ENCODE peak calls at places on chromosomes 11 and 22, in seven cellular contexts. J, L, O, Y, W, P and X are unnamed samples.

GRCh38 chr22:50621491-50621880 is 6.5 kb downstream of the ARSA start:
- DNase-seq in J (no peak), L (no peak), O (peak; percentile 69), Y (no peak), W (no peak), P (no peak), X (peak; percentile 62)

GRCh38 chr11:47715082-47715669 is at the start of gene AGBL2:
- DNase-seq in J (peak; percentile 77), L (peak; percentile 58), O (peak; percentile 87), Y (peak; percentile 76), W (peak; percentile 50), P (peak; percentile 50), X (peak; percentile 40)

GRCh38 chr22:25976346-25976745 is 192.9 kb upstream of the SEZ6L start:
- DNase-seq in J (no peak), L (no peak), O (no peak), Y (no peak), W (no peak), P (no peak), X (no peak)

GRCh38 chr11:131748146-131749050 is 378.0 kb downstream of the NTM start:
- DNase-seq in J (peak; percentile 70), L (peak; percentile 77), O (peak; percentile 5), Y (peak; percentile 48), W (peak; percentile 84), P (peak; percentile 19), X (no peak)

GRCh38 chr11:30960387-30960992 is 374.3 kb upstream of the MPPED2 start:
- DNase-seq in J (no peak), L (peak; percentile 75), O (no peak), Y (no peak), W (peak; percentile 78), P (no peak), X (no peak)

GRCh38 chr22:46777609-46777970 is 15.1 kb downstream of the TBC1D22A start:
- DNase-seq in J (no peak), L (no peak), O (peak; percentile 82), Y (peak; percentile 55), W (no peak), P (no peak), X (no peak)

GRCh38 chr11:10351768-10352641 is 47.1 kb downstream of the ADM start:
- DNase-seq in J (peak; percentile 77), L (peak; percentile 97), O (no peak), Y (peak; percentile 60), W (peak; percentile 92), P (peak; percentile 66), X (no peak)

GRCh38 chr11:17387280-17387679 is 1.2 kb downstream of the KCNJ11 start:
- DNase-seq in J (no peak), L (no peak), O (no peak), Y (no peak), W (no peak), P (no peak), X (no peak)

GRCh38 chr11:116832350-116833290 is 2.9 kb downstream of the APOC3 start:
- DNase-seq in J (no peak), L (no peak), O (no peak), Y (no peak), W (no peak), P (no peak), X (no peak)

GRCh38 chr11:59115556-59115955 is 8.5 kb downstream of the FAM111B start:
- DNase-seq in J (no peak), L (no peak), O (no peak), Y (no peak), W (no peak), P (no peak), X (no peak)

GRCh38 chr11:104219081-104219480 is 55.1 kb upstream of the PDGFD start:
- DNase-seq in J (no peak), L (peak; percentile 5), O (no peak), Y (peak; percentile 18), W (no peak), P (no peak), X (no peak)

GRCh38 chr11:125680747-125681146 is at the start of gene ACRV1:
- DNase-seq in J (no peak), L (no peak), O (no peak), Y (no peak), W (no peak), P (no peak), X (no peak)

GRCh38 chr11:96061094-96061493 is 137.2 kb upstream of the MTMR2 start:
- DNase-seq in J (no peak), L (no peak), O (no peak), Y (no peak), W (no peak), P (no peak), X (no peak)

GRCh38 chr11:65134240-65134951 is at the start of gene SYVN1:
- DNase-seq in J (peak; percentile 94), L (peak; percentile 87), O (peak; percentile 95), Y (peak; percentile 90), W (peak; percentile 86), P (peak; percentile 89), X (peak; percentile 76)

GRCh38 chr22:29750559-29750958 is 16.2 kb downstream of the ZMAT5 start:
- DNase-seq in J (peak; percentile 31), L (no peak), O (no peak), Y (no peak), W (no peak), P (no peak), X (no peak)

GRCh38 chr22:18998998-18999397 is 62.9 kb upstream of the PRODH start:
- DNase-seq in J (no peak), L (no peak), O (no peak), Y (no peak), W (no peak), P (no peak), X (no peak)

GRCh38 chr22:38403806-38404205 is 51.2 kb downstream of the KCNJ4 start:
- DNase-seq in J (no peak), L (no peak), O (no peak), Y (no peak), W (no peak), P (no peak), X (no peak)

GRCh38 chr22:38738475-38739070 is 17.2 kb downstream of the SUN2 start:
- DNase-seq in J (no peak), L (no peak), O (no peak), Y (no peak), W (no peak), P (no peak), X (no peak)

GRCh38 chr22:44752285-44753188 is at the start of gene ARHGAP8:
- DNase-seq in J (peak; percentile 80), L (no peak), O (no peak), Y (no peak), W (no peak), P (no peak), X (no peak)

GRCh38 chr11:31643831-31644230 is 134.3 kb downstream of the ELP4 start:
- DNase-seq in J (no peak), L (peak; percentile 70), O (no peak), Y (no peak), W (peak; percentile 53), P (no peak), X (no peak)

GRCh38 chr11:105100206-105100605 is 39.4 kb downstream of the CARD18 start:
- DNase-seq in J (no peak), L (no peak), O (no peak), Y (no peak), W (no peak), P (no peak), X (no peak)

DNA sequence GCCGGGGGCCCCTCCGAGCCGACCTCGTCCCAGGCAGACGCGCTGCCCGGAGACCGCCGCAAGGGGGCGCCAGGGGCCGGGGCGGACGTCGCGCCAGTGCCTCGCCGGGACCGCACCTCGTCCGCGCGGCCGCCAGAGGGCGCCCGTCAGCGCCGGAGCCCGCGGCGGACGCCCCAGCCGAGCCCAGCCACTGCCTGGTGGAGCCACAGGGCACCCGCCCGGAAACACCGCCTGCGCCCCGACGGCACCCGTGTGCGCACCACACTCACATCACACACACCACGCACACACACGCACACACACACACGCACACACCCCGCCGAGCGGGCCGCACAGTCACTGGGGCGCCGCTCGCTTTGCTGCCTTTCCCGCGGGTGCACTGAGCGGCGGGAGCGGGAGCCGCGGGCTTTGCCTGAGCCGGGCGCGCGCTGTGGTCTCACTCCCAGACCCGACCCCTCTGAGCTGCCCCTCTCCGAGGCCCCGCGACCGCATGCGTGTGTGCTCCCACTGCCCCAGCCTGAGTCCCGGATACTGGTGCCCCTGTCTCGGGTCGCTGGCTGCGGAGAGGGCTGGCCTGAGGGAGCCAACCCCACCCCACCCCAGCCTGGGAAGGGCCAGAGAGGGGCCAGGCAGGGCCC is 449.3 kb downstream of the OPCML start:
- DNase-seq in J (peak; percentile 74), L (peak; percentile 35), O (peak; percentile 71), Y (peak; percentile 48), W (peak; percentile 38), P (no peak), X (peak; percentile 7)
- TF ChIP-seq CTCF in J (peak; percentile 99), L (no peak), O (peak; percentile 10), Y (peak; percentile 89), W (no peak), P (peak; percentile 61), X (peak; percentile 77)

GRCh38 chr11:115241899-115242298 is 262.3 kb downstream of the CADM1 start:
- DNase-seq in J (no peak), L (no peak), O (no peak), Y (no peak), W (no peak), P (no peak), X (no peak)

GRCh38 chr11:115234794-115235193 is 269.4 kb downstream of the CADM1 start:
- DNase-seq in J (no peak), L (no peak), O (no peak), Y (no peak), W (no peak), P (no peak), X (no peak)

GRCh38 chr11:115237578-115237977 is 266.6 kb downstream of the CADM1 start:
- DNase-seq in J (no peak), L (no peak), O (no peak), Y (no peak), W (no peak), P (no peak), X (no peak)

GRCh38 chr11:115238086-115238485 is 266.1 kb downstream of the CADM1 start:
- DNase-seq in J (no peak), L (no peak), O (no peak), Y (no peak), W (no peak), P (no peak), X (no peak)

DNA sequence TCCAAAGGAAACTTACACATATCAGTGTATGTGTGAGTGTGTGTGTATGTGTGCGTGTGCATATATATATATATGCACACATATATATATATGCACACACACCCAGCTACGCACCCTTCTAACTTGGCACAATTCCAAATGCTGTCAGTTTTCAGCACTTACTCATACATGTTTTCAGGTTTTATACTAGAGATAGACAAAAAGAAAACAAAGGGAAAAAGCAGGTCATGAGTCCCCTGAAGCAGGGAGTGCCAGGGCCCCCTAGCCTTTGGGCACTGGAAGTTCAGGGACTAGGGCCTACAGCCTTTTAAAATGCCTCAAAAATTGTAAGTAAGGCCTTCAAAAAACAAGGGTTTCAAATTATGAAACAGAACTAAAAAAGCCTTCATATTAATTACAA is 265.4 kb downstream of the CADM1 start:
- DNase-seq in J (no peak), L (no peak), O (no peak), Y (no peak), W (no peak), P (no peak), X (no peak)
- TF ChIP-seq CTCF in J (no peak), L (no peak), O (peak; percentile 8), Y (no peak), W (no peak), P (no peak), X (no peak)

GRCh38 chr11:27839226-27839913 is 139.1 kb upstream of the BDNF start:
- DNase-seq in J (no peak), L (peak; percentile 38), O (no peak), Y (no peak), W (peak; percentile 43), P (no peak), X (no peak)
- TF ChIP-seq CTCF in J (peak; percentile 42), L (peak; percentile 48), O (peak; percentile 41), Y (peak; percentile 44), W (peak; percentile 47), P (no peak), X (peak; percentile 33)

GRCh38 chr11:93248602-93249001 is 50.8 kb upstream of the SLC36A4 start:
- DNase-seq in J (no peak), L (peak; percentile 26), O (no peak), Y (no peak), W (peak; percentile 18), P (no peak), X (no peak)
- TF ChIP-seq CTCF in J (peak; percentile 10), L (peak; percentile 30), O (peak; percentile 44), Y (no peak), W (peak; percentile 35), P (no peak), X (peak; percentile 25)